ENCODE peak calls at places on chromosome 21, in four cellular contexts. One of them, this sample, is unnamed.

GRCh38 chr21:31503939-31504338 is 155.6 kb upstream of the SOD1 start:
- DNase-seq in HepG2: no peak
- DNase-seq in H1: no peak
- DNase-seq in K562: no peak
- DNase-seq in this sample: no peak

GRCh38 chr21:16563795-16564194 is 834.0 kb downstream of the USP25 start:
- DNase-seq in H1: peak
- DNase-seq in HepG2: peak
- DNase-seq in K562: no peak
- DNase-seq in this sample: no peak

GRCh38 chr21:46620846-46621245 is 14.6 kb upstream of the PRMT2 start:
- DNase-seq in K562: no peak
- DNase-seq in HepG2: no peak
- DNase-seq in H1: no peak
- DNase-seq in this sample: no peak

GRCh38 chr21:17552410-17552809 is 39.6 kb downstream of the CXADR start:
- DNase-seq in HepG2: no peak
- DNase-seq in H1: no peak
- DNase-seq in K562: no peak
- DNase-seq in this sample: no peak

GRCh38 chr21:44471341-44471740 is 16.0 kb downstream of the LRRC3 start:
- DNase-seq in HepG2: no peak
- DNase-seq in K562: no peak
- DNase-seq in H1: no peak
- DNase-seq in this sample: no peak

GRCh38 chr21:17693801-17694200 is 81.1 kb upstream of the BTG3 start:
- DNase-seq in H1: no peak
- DNase-seq in HepG2: no peak
- DNase-seq in K562: peak
- DNase-seq in this sample: no peak

GRCh38 chr21:25350056-25350455 is 257.2 kb downstream of the MRPL39 start:
- DNase-seq in HepG2: no peak
- DNase-seq in K562: peak
- DNase-seq in H1: peak
- DNase-seq in this sample: no peak

GRCh38 chr21:38170705-38171682 is 85.8 kb upstream of the KCNJ15 start:
- DNase-seq in H1: peak
- DNase-seq in HepG2: no peak
- DNase-seq in K562: no peak
- DNase-seq in this sample: no peak

GRCh38 chr21:31268090-31268489 is 76.0 kb downstream of the TIAM1 start:
- DNase-seq in H1: no peak
- DNase-seq in HepG2: no peak
- DNase-seq in K562: no peak
- DNase-seq in this sample: no peak

GRCh38 chr21:46664316-46664995 is 29.0 kb downstream of the PRMT2 start:
- DNase-seq in K562: no peak
- DNase-seq in HepG2: no peak
- DNase-seq in H1: no peak
- DNase-seq in this sample: no peak

GRCh38 chr21:30996728-30997127 is 41.5 kb downstream of the KRTAP19-8 start:
- DNase-seq in HepG2: no peak
- DNase-seq in K562: no peak
- DNase-seq in H1: no peak
- DNase-seq in this sample: no peak

GRCh38 chr21:32917392-32918135 is 108.2 kb upstream of the OLIG2 start:
- DNase-seq in K562: no peak
- DNase-seq in H1: no peak
- DNase-seq in HepG2: no peak
- DNase-seq in this sample: no peak

GRCh38 chr21:43762303-43763128 is 13.6 kb downstream of the CSTB start:
- DNase-seq in K562: no peak
- DNase-seq in H1: no peak
- DNase-seq in HepG2: no peak
- DNase-seq in this sample: no peak

GRCh38 chr21:19011448-19011847 is 607.9 kb upstream of the TMPRSS15 start:
- DNase-seq in HepG2: no peak
- DNase-seq in K562: no peak
- DNase-seq in H1: no peak
- DNase-seq in this sample: no peak

GRCh38 chr21:29154270-29154669 is 23.8 kb downstream of the MAP3K7CL start:
- DNase-seq in H1: no peak
- DNase-seq in K562: no peak
- DNase-seq in HepG2: no peak
- DNase-seq in this sample: no peak

GRCh38 chr21:38228115-38228514 is 28.7 kb upstream of the KCNJ15 start:
- DNase-seq in K562: no peak
- DNase-seq in H1: peak
- DNase-seq in HepG2: no peak
- DNase-seq in this sample: no peak

GRCh38 chr21:43988016-43988415 is 24.1 kb upstream of the TRAPPC10 start:
- DNase-seq in H1: no peak
- DNase-seq in HepG2: no peak
- DNase-seq in K562: no peak
- DNase-seq in this sample: no peak

GRCh38 chr21:43273016-43273707 is 104.4 kb downstream of the CRYAA start:
- DNase-seq in HepG2: no peak
- DNase-seq in K562: no peak
- DNase-seq in H1: no peak
- DNase-seq in this sample: no peak

GRCh38 chr21:17467829-17468228 is 45.0 kb upstream of the CXADR start:
- DNase-seq in HepG2: peak
- DNase-seq in K562: no peak
- DNase-seq in H1: no peak
- DNase-seq in this sample: no peak

GRCh38 chr21:19981938-19982337 is 1016.3 kb upstream of the NCAM2 start:
- DNase-seq in HepG2: no peak
- DNase-seq in K562: no peak
- DNase-seq in H1: no peak
- DNase-seq in this sample: no peak

GRCh38 chr21:44431300-44431699 is 24.0 kb upstream of the LRRC3 start:
- DNase-seq in HepG2: no peak
- DNase-seq in H1: no peak
- DNase-seq in K562: no peak
- DNase-seq in this sample: no peak

GRCh38 chr21:18801468-18801867 is 397.9 kb upstream of the TMPRSS15 start:
- DNase-seq in K562: no peak
- DNase-seq in H1: no peak
- DNase-seq in HepG2: no peak
- DNase-seq in this sample: no peak

GRCh38 chr21:26852422-26852821 is 7.2 kb upstream of the ADAMTS1 start:
- DNase-seq in H1: no peak
- DNase-seq in HepG2: no peak
- DNase-seq in K562: no peak
- DNase-seq in this sample: no peak

GRCh38 chr21:26850116-26850643 is 5.0 kb upstream of the ADAMTS1 start:
- DNase-seq in H1: no peak
- DNase-seq in HepG2: peak
- DNase-seq in K562: peak
- DNase-seq in this sample: peak

GRCh38 chr21:26851109-26851944 is 6.1 kb upstream of the ADAMTS1 start:
- DNase-seq in K562: no peak
- DNase-seq in H1: no peak
- DNase-seq in HepG2: no peak
- DNase-seq in this sample: no peak

GRCh38 chr21:26847951-26848350 is 2.7 kb upstream of the ADAMTS1 start:
- DNase-seq in K562: no peak
- DNase-seq in HepG2: no peak
- DNase-seq in H1: no peak
- DNase-seq in this sample: no peak

DNA sequence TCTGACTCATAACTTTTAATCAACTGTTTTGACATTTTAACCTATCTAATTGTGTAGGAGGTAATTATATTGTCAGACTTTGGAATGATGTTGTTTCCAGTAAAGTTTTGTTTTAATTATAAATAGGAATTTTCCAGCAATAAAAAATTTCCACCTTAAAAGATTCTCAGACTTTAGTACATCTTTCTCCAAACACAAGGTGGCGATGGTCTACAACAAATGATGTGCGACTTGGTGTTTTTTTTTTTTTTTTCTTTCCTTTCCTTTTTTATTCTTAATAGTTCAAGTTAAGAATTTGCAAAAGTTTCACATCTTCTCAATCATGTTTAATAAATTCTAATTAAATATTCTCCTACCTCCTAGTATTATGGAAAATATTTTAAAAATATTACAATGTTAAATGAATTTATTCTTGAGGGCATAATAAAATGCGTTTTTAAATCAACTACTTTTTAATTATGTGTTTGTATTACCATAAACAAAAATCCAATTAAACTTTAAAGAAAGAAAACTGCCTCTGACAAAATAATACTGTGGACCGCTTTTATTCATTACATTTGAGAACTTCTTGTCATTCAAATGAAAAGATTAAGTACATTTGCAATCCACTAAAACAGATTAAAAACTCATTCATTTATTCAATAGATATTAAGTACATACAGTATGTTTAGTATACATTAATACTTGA is 4.4 kb upstream of the ADAMTS1 start:
- DNase-seq in K562: peak
- DNase-seq in H1: no peak
- DNase-seq in HepG2: peak
- DNase-seq in this sample: no peak
- TF ChIP-seq CBX5 in K562: no peak
- TF ChIP-seq CBX5 in H1: no peak
- TF ChIP-seq CBX5 in HepG2: no peak
- TF ChIP-seq CBX5 in this sample: no peak

GRCh38 chr21:27693376-27693775 is 726.5 kb upstream of the ADAMTS5 start:
- DNase-seq in H1: no peak
- DNase-seq in HepG2: no peak
- DNase-seq in K562: no peak
- DNase-seq in this sample: no peak
- TF ChIP-seq RFX5 in H1: no peak
- TF ChIP-seq RFX5 in HepG2: no peak
- TF ChIP-seq RFX5 in K562: no peak
- TF ChIP-seq RFX5 in this sample: no peak

DNA sequence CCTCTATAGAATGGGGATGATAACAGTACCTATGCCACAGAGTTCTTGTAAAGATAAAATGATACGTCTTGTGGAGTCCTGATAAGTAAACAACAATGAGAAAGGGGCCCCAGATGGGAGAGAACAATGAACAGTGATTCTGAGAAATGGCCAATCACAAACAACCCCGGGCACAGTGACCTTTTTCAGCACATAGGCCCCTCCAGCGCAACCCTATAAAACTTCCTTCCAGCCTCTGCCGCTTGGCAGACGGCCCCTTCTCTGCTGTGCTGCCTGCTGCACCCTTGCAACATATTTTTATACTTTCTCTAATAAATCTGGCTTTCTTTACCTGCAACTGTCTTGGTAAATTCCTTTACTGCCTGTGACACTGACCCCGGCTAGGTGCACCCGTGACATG is 8.9 kb downstream of the RCAN1 start:
- DNase-seq in HepG2: no peak
- DNase-seq in K562: no peak
- DNase-seq in H1: peak
- DNase-seq in this sample: no peak
- TF ChIP-seq CBX5 in HepG2: no peak
- TF ChIP-seq CBX5 in K562: no peak
- TF ChIP-seq CBX5 in H1: no peak
- TF ChIP-seq CBX5 in this sample: no peak

DNA sequence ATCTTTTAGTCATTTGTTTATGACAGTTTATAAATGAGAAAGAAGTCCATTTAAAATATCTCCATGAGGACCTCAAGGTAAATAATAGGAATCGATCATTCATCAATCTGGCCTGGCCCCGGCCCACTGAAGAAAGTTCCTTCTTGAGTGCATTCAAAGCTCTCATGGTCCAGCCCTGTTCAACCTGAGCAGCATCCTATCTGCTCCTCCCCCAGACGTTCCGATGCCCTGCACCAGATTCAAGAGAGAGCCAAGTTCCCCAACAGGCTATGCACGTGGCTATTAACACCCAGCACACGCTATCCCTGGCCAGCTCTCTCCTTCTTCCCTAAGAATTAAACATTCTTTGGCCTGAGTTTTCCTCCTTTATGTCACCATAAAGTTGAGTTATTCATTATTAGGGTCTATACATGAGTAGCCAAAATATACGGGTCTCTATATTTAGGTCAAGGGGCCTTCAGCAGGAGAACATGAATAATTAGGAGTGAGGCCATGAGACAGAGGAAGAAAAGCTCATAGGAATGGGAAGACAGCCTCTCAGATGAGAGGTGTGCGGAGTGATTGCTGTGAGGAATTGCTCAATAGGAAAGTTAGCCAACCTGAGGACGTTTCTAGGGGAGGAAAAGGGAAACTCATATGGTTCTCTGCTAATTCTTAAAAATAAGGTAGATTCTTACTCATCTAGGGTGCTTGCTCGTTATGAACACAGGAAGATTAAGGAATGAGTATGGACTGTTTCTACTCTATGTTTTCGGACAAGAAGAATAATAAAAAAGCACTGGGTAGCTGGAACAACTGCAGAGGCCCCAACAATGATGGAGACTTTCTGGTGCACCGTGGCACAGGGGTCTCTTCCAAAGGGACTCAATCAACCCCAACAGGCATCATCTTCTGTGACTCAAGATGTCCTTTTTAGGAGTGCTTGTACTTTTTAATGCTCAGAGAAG is 23.6 kb downstream of the RUNX1 start:
- DNase-seq in HepG2: no peak
- DNase-seq in K562: no peak
- DNase-seq in H1: no peak
- DNase-seq in this sample: no peak
- TF ChIP-seq RFX5 in HepG2: no peak
- TF ChIP-seq RFX5 in K562: no peak
- TF ChIP-seq RFX5 in H1: no peak
- TF ChIP-seq RFX5 in this sample: no peak

GRCh38 chr21:45533731-45534571 is 8.3 kb downstream of the SLC19A1 start:
- DNase-seq in K562: no peak
- DNase-seq in HepG2: no peak
- DNase-seq in H1: peak
- DNase-seq in this sample: no peak
- TF ChIP-seq CBX5 in K562: no peak
- TF ChIP-seq CBX5 in HepG2: no peak
- TF ChIP-seq CBX5 in H1: no peak
- TF ChIP-seq CBX5 in this sample: no peak

DNA sequence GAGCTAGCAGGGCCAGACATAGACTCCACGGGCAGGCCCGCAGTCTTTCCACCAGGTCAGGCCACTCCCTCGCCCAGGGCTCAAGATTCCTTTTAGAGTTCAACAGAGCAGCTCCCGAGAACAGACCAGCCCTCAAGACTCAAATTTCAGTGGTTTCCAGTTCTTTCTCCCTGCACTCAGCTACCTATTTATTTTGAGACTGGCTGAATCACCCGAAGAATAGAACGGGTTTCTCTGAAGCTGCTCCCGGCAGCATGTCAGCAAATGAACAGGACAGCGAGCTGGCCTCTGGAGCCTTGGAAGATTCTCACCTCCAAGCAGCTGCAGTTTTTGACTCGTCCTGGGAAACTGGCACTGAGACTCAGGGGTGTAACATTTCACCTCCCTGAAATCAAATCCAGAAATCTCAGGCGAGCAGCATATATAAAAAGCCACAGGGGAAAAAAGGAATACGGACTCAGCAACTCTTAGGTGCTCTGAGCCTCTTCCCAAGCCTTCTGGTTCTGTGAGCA is 177.9 kb downstream of the CLIC6 start:
- DNase-seq in H1: no peak
- DNase-seq in K562: no peak
- DNase-seq in HepG2: no peak
- DNase-seq in this sample: no peak
- TF ChIP-seq RFX5 in H1: no peak
- TF ChIP-seq RFX5 in K562: no peak
- TF ChIP-seq RFX5 in HepG2: no peak
- TF ChIP-seq RFX5 in this sample: no peak

GRCh38 chr21:27035791-27036190 is 68.9 kb upstream of the ADAMTS5 start:
- DNase-seq in H1: no peak
- DNase-seq in HepG2: no peak
- DNase-seq in K562: no peak
- DNase-seq in this sample: no peak
- TF ChIP-seq CBX5 in H1: no peak
- TF ChIP-seq CBX5 in HepG2: no peak
- TF ChIP-seq CBX5 in K562: no peak
- TF ChIP-seq CBX5 in this sample: no peak